ENCODE peak calls at places on chromosomes 2 and 18, in four cellular contexts. One of them, this sample, is unnamed.

GRCh38 chr2:14125561-14125960 is 507.0 kb upstream of the LRATD1 start:
- DNase-seq in sigmoid colon: no peak
- DNase-seq in stimulated activated CD4-positive, alpha-beta T cell treated with anti-CD3 and anti-CD28 coated beads, TNF-alpha, amount 100 ng/mL, for 1 hour: no peak
- DNase-seq in A549: no peak
- DNase-seq in this sample: no peak

GRCh38 chr18:58863539-58864145 is 1.0 kb upstream of the ZNF532 start:
- DNase-seq in sigmoid colon: peak
- DNase-seq in stimulated activated CD4-positive, alpha-beta T cell treated with anti-CD3 and anti-CD28 coated beads, TNF-alpha, amount 100 ng/mL, for 1 hour: no peak
- DNase-seq in A549: peak
- DNase-seq in this sample: peak

GRCh38 chr2:61151434-61151833 is 10.6 kb upstream of the C2orf74 start:
- DNase-seq in sigmoid colon: no peak
- DNase-seq in stimulated activated CD4-positive, alpha-beta T cell treated with anti-CD3 and anti-CD28 coated beads, TNF-alpha, amount 100 ng/mL, for 1 hour: no peak
- DNase-seq in A549: peak
- DNase-seq in this sample: no peak

GRCh38 chr2:160061533-160062282 is 707 bp downstream of the PLA2R1 start:
- DNase-seq in sigmoid colon: peak
- DNase-seq in stimulated activated CD4-positive, alpha-beta T cell treated with anti-CD3 and anti-CD28 coated beads, TNF-alpha, amount 100 ng/mL, for 1 hour: no peak
- DNase-seq in A549: no peak
- DNase-seq in this sample: no peak

GRCh38 chr2:186534406-186534805 is 48.3 kb downstream of the ZC3H15 start:
- DNase-seq in sigmoid colon: no peak
- DNase-seq in stimulated activated CD4-positive, alpha-beta T cell treated with anti-CD3 and anti-CD28 coated beads, TNF-alpha, amount 100 ng/mL, for 1 hour: no peak
- DNase-seq in A549: no peak
- DNase-seq in this sample: no peak

GRCh38 chr2:30629866-30630265 is 177.4 kb downstream of the CAPN13 start:
- DNase-seq in sigmoid colon: no peak
- DNase-seq in stimulated activated CD4-positive, alpha-beta T cell treated with anti-CD3 and anti-CD28 coated beads, TNF-alpha, amount 100 ng/mL, for 1 hour: no peak
- DNase-seq in A549: peak
- DNase-seq in this sample: no peak

GRCh38 chr2:151374426-151374825 is 17.0 kb downstream of the TNFAIP6 start:
- DNase-seq in sigmoid colon: no peak
- DNase-seq in stimulated activated CD4-positive, alpha-beta T cell treated with anti-CD3 and anti-CD28 coated beads, TNF-alpha, amount 100 ng/mL, for 1 hour: no peak
- DNase-seq in A549: peak
- DNase-seq in this sample: peak

GRCh38 chr18:21051615-21052014 is 60.0 kb downstream of the ROCK1 start:
- DNase-seq in sigmoid colon: no peak
- DNase-seq in stimulated activated CD4-positive, alpha-beta T cell treated with anti-CD3 and anti-CD28 coated beads, TNF-alpha, amount 100 ng/mL, for 1 hour: no peak
- DNase-seq in A549: no peak
- DNase-seq in this sample: no peak

GRCh38 chr2:133389569-133389968 is 178.7 kb downstream of the NCKAP5 start:
- DNase-seq in sigmoid colon: no peak
- DNase-seq in stimulated activated CD4-positive, alpha-beta T cell treated with anti-CD3 and anti-CD28 coated beads, TNF-alpha, amount 100 ng/mL, for 1 hour: no peak
- DNase-seq in A549: no peak
- DNase-seq in this sample: no peak

GRCh38 chr18:76613058-76613457 is 118.0 kb upstream of the ZNF516 start:
- DNase-seq in sigmoid colon: no peak
- DNase-seq in stimulated activated CD4-positive, alpha-beta T cell treated with anti-CD3 and anti-CD28 coated beads, TNF-alpha, amount 100 ng/mL, for 1 hour: no peak
- DNase-seq in A549: no peak
- DNase-seq in this sample: no peak

GRCh38 chr2:173462908-173463840 is 108.5 kb downstream of the CDCA7 start:
- DNase-seq in sigmoid colon: no peak
- DNase-seq in stimulated activated CD4-positive, alpha-beta T cell treated with anti-CD3 and anti-CD28 coated beads, TNF-alpha, amount 100 ng/mL, for 1 hour: no peak
- DNase-seq in A549: no peak
- DNase-seq in this sample: no peak

GRCh38 chr2:186059096-186059495 is 320.5 kb downstream of the FSIP2 start:
- DNase-seq in sigmoid colon: no peak
- DNase-seq in stimulated activated CD4-positive, alpha-beta T cell treated with anti-CD3 and anti-CD28 coated beads, TNF-alpha, amount 100 ng/mL, for 1 hour: no peak
- DNase-seq in A549: no peak
- DNase-seq in this sample: no peak

GRCh38 chr18:37452697-37453385 is 112.8 kb downstream of the CELF4 start:
- DNase-seq in sigmoid colon: no peak
- DNase-seq in stimulated activated CD4-positive, alpha-beta T cell treated with anti-CD3 and anti-CD28 coated beads, TNF-alpha, amount 100 ng/mL, for 1 hour: no peak
- DNase-seq in A549: no peak
- DNase-seq in this sample: no peak

GRCh38 chr2:220753486-220753885 is 818.6 kb downstream of the EPHA4 start:
- DNase-seq in sigmoid colon: no peak
- DNase-seq in stimulated activated CD4-positive, alpha-beta T cell treated with anti-CD3 and anti-CD28 coated beads, TNF-alpha, amount 100 ng/mL, for 1 hour: no peak
- DNase-seq in A549: no peak
- DNase-seq in this sample: no peak